ENCODE peak calls at places on chromosome 5, in eight cellular contexts. F is neural crest cell, T is transverse colon, U is esophagus squamous epithelium, C is pancreas, D is progenitor cell of endocrine pancreas, P is H1, V is dorsolateral prefrontal cortex. N is an unnamed sample.
A peak's percentile ranks its signal among the peaks of the same experiment; 100 is the strongest.

GRCh38 chr5:97071101-97071500 is 71.3 kb downstream of the LIX1 start:
- DNase-seq in V (no peak), P (no peak), U (no peak), C (no peak), T (no peak), F (no peak), D (no peak), N (no peak)

GRCh38 chr5:72093231-72093630 is 14.0 kb upstream of the MAP1B start:
- DNase-seq in C (no peak), T (no peak), D (no peak), F (no peak), P (no peak), V (no peak), U (no peak), N (no peak)

GRCh38 chr5:16805478-16805877 is 130.6 kb downstream of the MYO10 start:
- DNase-seq in D (no peak), V (no peak), P (no peak), C (no peak), F (no peak), T (no peak), U (no peak), N (no peak)

GRCh38 chr5:154850255-154851062 is at the start of gene FAXDC2:
- DNase-seq in T (peak; percentile 48), U (peak; percentile 25), V (peak; percentile 81), C (peak; percentile 50), D (peak; percentile 26), F (peak; percentile 40), P (no peak), N (peak; percentile 73)

GRCh38 chr5:14081791-14082190 is 61.4 kb upstream of the TRIO start:
- DNase-seq in V (no peak), U (no peak), T (no peak), C (no peak), P (no peak), D (no peak), F (no peak), N (no peak)

GRCh38 chr5:51990241-51990640 is 607.0 kb downstream of the ISL1 start:
- DNase-seq in C (no peak), U (no peak), F (no peak), V (no peak), P (no peak), D (no peak), T (no peak), N (no peak)

GRCh38 chr5:68329554-68329953 is 114.0 kb downstream of the PIK3R1 start:
- DNase-seq in F (no peak), D (no peak), T (no peak), V (no peak), P (no peak), U (no peak), C (no peak), N (no peak)

GRCh38 chr5:136620016-136620419 is 254.7 kb upstream of the TRPC7 start:
- DNase-seq in C (no peak), D (no peak), P (no peak), T (no peak), F (no peak), V (no peak), U (no peak), N (no peak)

DNA sequence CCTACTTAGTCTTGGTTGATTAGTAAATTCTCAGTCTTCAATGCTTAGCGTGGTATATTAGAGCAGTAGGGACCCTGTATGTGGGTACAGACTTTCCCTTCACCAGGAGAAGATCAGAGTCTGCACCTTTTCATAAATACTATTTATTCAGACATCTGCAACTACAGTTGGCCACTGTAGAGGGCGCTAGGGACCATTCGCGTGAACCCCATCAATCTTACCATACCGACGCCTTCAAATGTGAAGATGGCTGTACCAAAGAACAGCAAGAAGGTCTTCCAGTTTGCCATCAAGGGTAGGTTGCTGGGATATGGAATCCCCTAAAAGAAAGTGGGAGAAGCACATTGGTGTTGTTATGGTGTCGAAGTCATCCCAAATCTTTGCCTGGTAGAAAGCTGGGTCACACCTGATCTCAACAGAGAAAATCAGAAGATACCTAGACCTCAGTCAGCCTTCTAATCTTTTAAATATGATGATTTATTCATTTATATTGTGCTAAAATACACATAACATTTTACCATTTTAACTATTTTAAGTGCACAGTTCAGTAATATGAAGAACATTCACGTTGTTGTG is 19.1 kb downstream of the SLC36A3 start:
- DNase-seq in D (no peak), U (no peak), F (no peak), V (no peak), T (no peak), P (no peak), C (no peak), N (no peak)
- TF ChIP-seq CTCF in D (peak; percentile 28), U (no peak), F (peak; percentile 27), V (no peak), T (no peak), P (peak; percentile 65), C (no peak), N (no peak)

GRCh38 chr5:28896949-28897348 is 1858.6 kb upstream of the CDH9 start:
- DNase-seq in U (no peak), P (no peak), V (no peak), F (no peak), T (no peak), D (no peak), C (no peak), N (no peak)
- TF ChIP-seq CTCF in U (no peak), P (no peak), V (no peak), F (peak; percentile 62), T (no peak), D (peak; percentile 57), C (no peak), N (peak; percentile 38)

GRCh38 chr5:132438931-132439330 is 51.6 kb downstream of the IRF1 start:
- DNase-seq in C (no peak), P (no peak), F (no peak), D (no peak), T (no peak), V (no peak), U (no peak), N (no peak)

GRCh38 chr5:132435891-132436290 is 54.7 kb downstream of the IRF1 start:
- DNase-seq in F (no peak), P (no peak), U (no peak), V (no peak), T (peak; percentile 38), D (no peak), C (no peak), N (no peak)

GRCh38 chr5:132434813-132435286 is 55.7 kb downstream of the IRF1 start:
- DNase-seq in U (no peak), P (no peak), C (no peak), F (no peak), T (peak; percentile 59), D (no peak), V (no peak), N (no peak)

GRCh38 chr5:132437604-132438275 is 52.8 kb downstream of the IRF1 start:
- DNase-seq in D (no peak), U (no peak), V (no peak), T (peak; percentile 84), C (peak; percentile 60), F (no peak), P (no peak), N (no peak)

GRCh38 chr5:132436936-132437335 is 53.6 kb downstream of the IRF1 start:
- DNase-seq in F (no peak), D (no peak), P (no peak), U (no peak), C (no peak), V (no peak), T (no peak), N (no peak)
- TF ChIP-seq CTCF in F (no peak), D (no peak), P (no peak), U (no peak), C (no peak), V (no peak), T (no peak), N (no peak)

GRCh38 chr5:1511037-1511436 is 12.7 kb downstream of the LPCAT1 start:
- DNase-seq in P (no peak), V (peak; percentile 32), F (no peak), D (peak; percentile 8), C (no peak), U (no peak), T (peak; percentile 7), N (peak; percentile 16)

GRCh38 chr5:1513326-1514026 is 10.3 kb downstream of the LPCAT1 start:
- DNase-seq in C (no peak), T (peak; percentile 5), D (peak; percentile 3), U (no peak), F (no peak), P (no peak), V (peak; percentile 25), N (peak; percentile 7)

GRCh38 chr5:1510631-1511030 is 13.1 kb downstream of the LPCAT1 start:
- DNase-seq in F (no peak), C (no peak), V (no peak), P (no peak), T (peak; percentile 3), D (no peak), U (no peak), N (peak; percentile 35)

GRCh38 chr5:1512541-1513291 is 11.0 kb downstream of the LPCAT1 start:
- DNase-seq in V (peak; percentile 30), T (peak; percentile 16), P (no peak), F (no peak), C (peak; percentile 13), D (peak; percentile 6), U (no peak), N (peak; percentile 37)

DNA sequence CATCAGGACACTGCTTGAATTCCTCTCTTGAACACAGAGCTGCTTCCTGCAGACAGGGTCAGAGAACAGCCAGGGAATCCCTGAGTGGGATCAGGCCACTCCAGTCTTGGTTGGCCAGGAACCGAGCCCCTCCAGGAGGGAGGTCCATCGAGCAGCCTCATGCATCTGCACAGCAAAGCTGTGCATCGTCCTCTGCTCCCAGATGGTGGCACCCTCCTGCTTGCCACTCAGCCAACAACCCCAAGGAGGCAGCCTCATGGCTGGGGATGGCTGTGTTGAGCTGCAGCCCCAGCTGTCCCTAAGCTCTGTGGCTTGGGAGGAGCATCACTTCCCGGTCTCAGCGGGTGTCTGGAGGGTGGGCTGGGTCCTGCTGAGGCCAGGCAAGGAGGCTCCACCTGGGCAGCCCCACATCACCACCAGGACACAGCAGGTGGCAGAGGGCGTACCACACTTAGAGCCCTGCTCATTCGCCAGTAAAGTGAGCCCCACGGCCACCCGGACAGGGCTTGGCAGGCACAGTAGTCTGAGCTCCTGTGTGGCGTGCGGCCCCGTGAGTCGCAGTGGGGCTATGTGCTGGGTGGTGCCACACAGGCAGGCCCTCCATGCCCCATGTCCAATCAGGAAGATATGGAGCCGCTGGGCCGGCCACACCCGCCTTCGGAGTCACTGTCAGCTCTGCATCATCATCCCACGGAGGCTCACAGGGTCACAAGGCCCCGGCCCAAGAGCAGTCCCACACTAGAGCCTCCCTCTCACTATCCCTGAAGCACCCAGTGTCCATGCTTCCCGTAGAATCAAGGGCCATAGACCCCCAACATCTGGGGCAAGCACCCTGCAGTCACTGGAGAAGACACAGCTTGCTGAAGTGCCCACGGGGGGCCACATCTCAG is 11.9 kb downstream of the LPCAT1 start:
- DNase-seq in T (peak; percentile 7), P (no peak), U (no peak), V (peak; percentile 60), F (no peak), C (peak; percentile 11), D (peak; percentile 8), N (peak; percentile 34)
- TF ChIP-seq CTCF in T (no peak), P (no peak), U (no peak), V (peak; percentile 37), F (no peak), C (no peak), D (no peak), N (no peak)

N was measured in mesothelial cell of epicardium.